ENCODE peak calls at places on chromosomes 13 and 19, in five cellular contexts. K, J, S, N and O are unnamed samples.

GRCh38 chr19:54297759-54298305 is 15.1 kb downstream of the LILRA5 start:
- DNase-seq in S (no peak), J (no peak), N (no peak), K (no peak), O (peak; percentile 5)

GRCh38 chr13:95676100-95676774 is 702 bp upstream of the DNAJC3 start:
- DNase-seq in K (no peak), J (peak; percentile 52), S (no peak), N (peak; percentile 45), O (peak; percentile 75)

GRCh38 chr13:29935309-29935981 is 85.0 kb upstream of the UBL3 start:
- DNase-seq in K (peak; percentile 34), N (no peak), S (no peak), J (no peak), O (no peak)

GRCh38 chr13:98458431-98458830 is 118.5 kb downstream of the STK24 start:
- DNase-seq in N (no peak), J (no peak), S (no peak), K (no peak), O (no peak)

GRCh38 chr19:18514800-18515682 is 6.8 kb downstream of the ELL start:
- DNase-seq in S (no peak), K (no peak), J (peak; percentile 90), N (peak; percentile 58), O (peak; percentile 82)

GRCh38 chr19:53078668-53079067 is 24.6 kb downstream of the ZNF160 start:
- DNase-seq in N (no peak), K (no peak), S (no peak), J (no peak), O (no peak)

GRCh38 chr13:41700790-41701310 is 243.5 kb downstream of the RGCC start:
- DNase-seq in N (peak; percentile 17), K (no peak), J (peak; percentile 55), S (no peak), O (peak; percentile 85)

GRCh38 chr13:29654807-29655547 is 59.5 kb upstream of the SLC7A1 start:
- DNase-seq in S (no peak), J (peak; percentile 17), N (no peak), K (no peak), O (no peak)

GRCh38 chr13:84136582-84136981 is 254.3 kb upstream of the SLITRK1 start:
- DNase-seq in J (no peak), K (no peak), N (no peak), S (no peak), O (no peak)

GRCh38 chr19:36136975-36137686 is 2.7 kb upstream of the CAPNS1 start:
- DNase-seq in S (no peak), N (peak; percentile 69), J (peak; percentile 46), K (no peak), O (peak; percentile 98)

GRCh38 chr13:77383097-77383496 is 56.2 kb upstream of the MYCBP2 start:
- DNase-seq in J (no peak), K (no peak), N (no peak), S (no peak), O (no peak)

GRCh38 chr13:48562296-48563066 is 29.6 kb upstream of the RCBTB2 start:
- DNase-seq in K (peak; percentile 66), N (no peak), J (no peak), S (no peak), O (no peak)

GRCh38 chr19:48498576-48498879 is 13.1 kb downstream of the LMTK3 start:
- DNase-seq in N (no peak), S (no peak), K (peak; percentile 57), J (no peak), O (no peak)

GRCh38 chr13:45490068-45490467 is 25.3 kb downstream of the COG3 start:
- DNase-seq in S (no peak), K (peak; percentile 23), J (no peak), N (no peak), O (peak; percentile 38)
- TF ChIP-seq CTCF in S (peak; percentile 46), K (peak; percentile 57), J (peak; percentile 1), N (no peak), O (peak; percentile 35)

GRCh38 chr19:40055832-40056504 is at the start of gene ZNF780B:
- DNase-seq in S (peak; percentile 21), K (peak; percentile 62), J (peak; percentile 59), N (peak; percentile 50), O (peak; percentile 45)
- TF ChIP-seq CTCF in S (no peak), K (no peak), J (no peak), N (no peak), O (no peak)

DNA sequence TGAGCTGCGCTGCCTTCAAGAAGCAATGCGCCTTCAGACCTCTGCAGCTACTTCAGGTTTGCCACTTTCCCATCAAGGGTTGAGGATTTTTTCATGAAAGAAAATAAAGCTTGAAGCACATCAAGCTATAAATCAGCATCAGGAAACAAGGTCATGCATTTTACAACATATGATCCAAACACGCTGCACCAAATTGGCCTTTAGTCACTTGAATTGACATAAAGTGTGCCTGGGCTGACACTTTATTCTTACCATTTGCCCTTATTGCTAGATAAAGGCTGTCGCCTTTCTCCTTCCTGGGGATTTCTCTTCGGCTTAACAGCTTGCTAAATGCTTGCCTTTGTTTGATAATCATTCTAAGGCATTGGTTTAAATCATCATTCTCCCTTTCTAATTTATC is 87.8 kb downstream of the LHFPL6 start:
- DNase-seq in J (no peak), K (no peak), N (no peak), S (no peak), O (no peak)
- TF ChIP-seq CTCF in J (no peak), K (no peak), N (no peak), S (no peak), O (no peak)

GRCh38 chr19:4622695-4623421 is 16.5 kb upstream of the TNFAIP8L1 start:
- DNase-seq in N (no peak), J (no peak), K (no peak), S (no peak), O (no peak)
- TF ChIP-seq CTCF in N (no peak), J (no peak), K (no peak), S (peak; percentile 38), O (no peak)

GRCh38 chr19:13764101-13764807 is at the start of gene MRI1:
- DNase-seq in J (peak; percentile 80), K (peak; percentile 90), N (peak; percentile 78), S (peak; percentile 39), O (peak; percentile 69)

GRCh38 chr19:13762635-13763235 is 1.6 kb upstream of the MRI1 start:
- DNase-seq in K (no peak), J (no peak), N (no peak), S (no peak), O (no peak)

GRCh38 chr19:13763300-13763699 is 1.0 kb upstream of the MRI1 start:
- DNase-seq in S (no peak), J (no peak), N (no peak), K (no peak), O (no peak)

GRCh38 chr19:13758795-13759194 is 5.5 kb upstream of the MRI1 start:
- DNase-seq in J (no peak), S (no peak), N (no peak), K (no peak), O (no peak)

DNA sequence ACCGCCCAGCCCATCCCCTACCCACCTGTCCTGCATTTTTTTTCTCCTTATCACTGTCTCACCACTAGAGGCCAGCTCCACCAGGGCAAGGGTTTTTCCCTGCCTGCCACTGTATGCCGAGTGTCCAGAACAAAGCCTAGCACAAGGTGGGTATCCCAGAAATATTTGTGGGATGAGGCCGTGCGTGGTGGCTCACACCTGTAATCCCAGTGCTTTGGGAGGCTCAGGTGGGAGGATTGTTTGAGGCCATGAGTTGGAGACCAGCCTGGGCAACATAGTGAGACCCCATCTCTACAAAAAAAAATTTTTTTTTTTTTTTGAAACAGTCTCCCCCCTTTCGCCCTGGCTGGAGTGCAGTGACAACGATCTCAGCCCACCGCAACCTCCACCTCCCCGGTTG is 2.9 kb upstream of the MRI1 start:
- DNase-seq in K (no peak), N (no peak), J (no peak), S (no peak), O (no peak)
- TF ChIP-seq CTCF in K (no peak), N (no peak), J (no peak), S (no peak), O (no peak)

DNA sequence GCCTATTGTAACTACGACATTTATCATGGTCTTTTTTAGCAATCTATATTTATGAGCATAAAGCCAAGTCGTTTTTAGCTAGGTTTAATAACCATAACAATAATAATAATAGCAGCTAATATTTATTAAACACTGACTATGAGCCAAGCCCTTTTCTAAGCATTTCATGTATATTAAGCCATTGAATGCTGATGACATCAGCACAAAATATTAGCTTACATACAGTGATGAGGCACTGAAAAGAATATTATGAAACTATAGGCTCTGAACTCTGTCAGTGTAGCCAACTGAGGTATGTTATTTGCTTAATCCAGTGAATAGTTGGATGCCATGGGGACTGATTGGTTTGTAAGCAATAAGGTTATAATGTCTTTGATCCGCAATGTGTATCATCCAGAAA is 235.2 kb downstream of the NDFIP2 start:
- DNase-seq in K (no peak), N (no peak), J (no peak), S (no peak), O (no peak)
- TF ChIP-seq CTCF in K (no peak), N (no peak), J (no peak), S (no peak), O (no peak)

DNA sequence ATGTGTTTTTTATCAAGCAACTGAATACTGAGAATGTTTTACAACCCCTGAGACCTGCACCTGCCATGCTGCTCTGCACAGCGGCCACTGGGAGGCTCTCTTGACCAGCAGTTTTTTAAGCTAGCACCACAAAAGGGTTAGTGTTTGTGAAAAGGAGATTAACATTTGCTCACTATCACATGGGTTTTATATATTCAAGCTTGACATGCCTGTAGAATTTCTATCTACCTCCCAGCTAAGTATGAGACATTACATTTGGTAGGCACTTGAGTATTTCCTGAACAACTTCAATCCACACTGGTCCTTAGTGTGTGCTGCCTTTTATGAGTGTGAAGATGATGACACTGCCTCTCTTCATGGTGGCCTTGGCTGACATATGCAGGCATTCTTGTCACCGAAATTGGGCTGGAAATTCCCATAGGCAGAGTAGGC is 1238.9 kb downstream of the UQCRFS1 start:
- DNase-seq in J (peak; percentile 29), N (peak; percentile 35), K (no peak), S (peak; percentile 20), O (no peak)
- TF ChIP-seq CTCF in J (peak; percentile 45), N (peak; percentile 15), K (no peak), S (peak; percentile 93), O (peak; percentile 16)

GRCh38 chr13:20623000-20623399 is 56.0 kb downstream of the IFT88 start:
- DNase-seq in S (no peak), J (no peak), K (no peak), N (no peak), O (no peak)

DNA sequence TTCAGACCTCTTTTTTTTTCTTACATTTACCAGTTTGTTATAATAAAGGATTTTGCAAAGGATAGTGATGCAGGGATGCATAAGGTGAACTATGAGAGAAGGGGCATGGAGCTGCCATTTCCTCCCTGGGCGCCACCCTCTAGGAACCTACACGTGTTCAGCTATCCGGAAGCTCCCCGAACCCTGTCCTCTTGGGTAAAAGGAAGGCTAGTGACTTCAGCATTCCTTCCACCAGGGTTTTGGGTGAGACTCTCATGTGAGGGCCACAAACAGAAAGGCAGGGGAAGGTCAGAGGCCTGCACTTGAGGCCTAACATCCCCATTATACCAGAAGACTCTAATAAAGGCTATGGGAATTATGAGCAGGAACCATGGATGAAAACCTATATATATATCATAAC is 57.3 kb downstream of the IFT88 start:
- DNase-seq in J (no peak), K (no peak), S (no peak), N (no peak), O (no peak)
- TF ChIP-seq CTCF in J (no peak), K (no peak), S (no peak), N (no peak), O (no peak)

GRCh38 chr19:33402421-33403220 is 29.1 kb downstream of the CEBPG start:
- DNase-seq in J (no peak), N (no peak), S (no peak), K (peak; percentile 31), O (peak; percentile 27)
- TF ChIP-seq CTCF in J (peak; percentile 1), N (no peak), S (no peak), K (no peak), O (peak; percentile 14)